ENCODE peak calls at places on chromosomes 4 and X, in nine cellular contexts. One of them, this sample, is unnamed.
A peak's percentile ranks its signal among the peaks of the same experiment; 100 is the strongest.

GRCh38 chr4:165779950-165780670 is 92.9 kb upstream of the TLL1 start:
- DNase-seq in GM23338: no peak
- DNase-seq in GM06990: no peak
- DNase-seq in heart right ventricle: no peak
- DNase-seq in BE2C: no peak
- DNase-seq in astrocyte: peak; percentile 40
- DNase-seq in transverse colon: no peak
- DNase-seq in endodermal cell: no peak
- DNase-seq in Peyer's patch: no peak
- DNase-seq in this sample: no peak

GRCh38 chrX:67953658-67954057 is 409.8 kb downstream of the AR start:
- DNase-seq in BE2C: no peak
- DNase-seq in GM23338: no peak
- DNase-seq in heart right ventricle: no peak
- DNase-seq in Peyer's patch: no peak
- DNase-seq in transverse colon: no peak
- DNase-seq in endodermal cell: no peak
- DNase-seq in astrocyte: no peak
- DNase-seq in GM06990: no peak
- DNase-seq in this sample: no peak

GRCh38 chr4:180665481-180665880 is 1577.7 kb upstream of the TENM3 start:
- DNase-seq in Peyer's patch: no peak
- DNase-seq in GM06990: no peak
- DNase-seq in heart right ventricle: no peak
- DNase-seq in endodermal cell: no peak
- DNase-seq in GM23338: no peak
- DNase-seq in BE2C: no peak
- DNase-seq in astrocyte: no peak
- DNase-seq in transverse colon: no peak
- DNase-seq in this sample: no peak

GRCh38 chr4:113435893-113436292 is 325.6 kb downstream of the CAMK2D start:
- DNase-seq in heart right ventricle: peak; percentile 75
- DNase-seq in BE2C: peak; percentile 58
- DNase-seq in transverse colon: no peak
- DNase-seq in Peyer's patch: no peak
- DNase-seq in GM06990: no peak
- DNase-seq in GM23338: peak; percentile 48
- DNase-seq in astrocyte: peak; percentile 92
- DNase-seq in endodermal cell: peak; percentile 71
- DNase-seq in this sample: peak; percentile 69

GRCh38 chr4:150367326-150367725 is 214.6 kb upstream of the MAB21L2 start:
- DNase-seq in GM06990: no peak
- DNase-seq in Peyer's patch: no peak
- DNase-seq in heart right ventricle: no peak
- DNase-seq in BE2C: no peak
- DNase-seq in astrocyte: no peak
- DNase-seq in endodermal cell: peak; percentile 78
- DNase-seq in transverse colon: no peak
- DNase-seq in GM23338: peak; percentile 78
- DNase-seq in this sample: no peak

GRCh38 chr4:109079731-109080130 is 222.7 kb downstream of the COL25A1 start:
- DNase-seq in Peyer's patch: no peak
- DNase-seq in GM23338: no peak
- DNase-seq in transverse colon: no peak
- DNase-seq in endodermal cell: no peak
- DNase-seq in astrocyte: peak; percentile 78
- DNase-seq in GM06990: no peak
- DNase-seq in heart right ventricle: no peak
- DNase-seq in BE2C: no peak
- DNase-seq in this sample: no peak

GRCh38 chr4:40990202-40990898 is 224.0 kb downstream of the APBB2 start:
- DNase-seq in GM23338: no peak
- DNase-seq in transverse colon: no peak
- DNase-seq in Peyer's patch: no peak
- DNase-seq in heart right ventricle: no peak
- DNase-seq in BE2C: no peak
- DNase-seq in GM06990: peak; percentile 62
- DNase-seq in astrocyte: peak; percentile 99
- DNase-seq in endodermal cell: no peak
- DNase-seq in this sample: peak; percentile 80

GRCh38 chrX:97984641-97985040 is 1100.9 kb downstream of the RPA4 start:
- DNase-seq in heart right ventricle: no peak
- DNase-seq in astrocyte: peak; percentile 45
- DNase-seq in Peyer's patch: no peak
- DNase-seq in endodermal cell: peak; percentile 63
- DNase-seq in BE2C: no peak
- DNase-seq in transverse colon: no peak
- DNase-seq in GM23338: peak; percentile 52
- DNase-seq in GM06990: no peak
- DNase-seq in this sample: no peak

GRCh38 chrX:38841766-38842165 is 40.5 kb downstream of the MID1IP1 start:
- DNase-seq in transverse colon: no peak
- DNase-seq in GM23338: no peak
- DNase-seq in astrocyte: no peak
- DNase-seq in Peyer's patch: no peak
- DNase-seq in endodermal cell: no peak
- DNase-seq in BE2C: no peak
- DNase-seq in GM06990: no peak
- DNase-seq in heart right ventricle: no peak
- DNase-seq in this sample: no peak

DNA sequence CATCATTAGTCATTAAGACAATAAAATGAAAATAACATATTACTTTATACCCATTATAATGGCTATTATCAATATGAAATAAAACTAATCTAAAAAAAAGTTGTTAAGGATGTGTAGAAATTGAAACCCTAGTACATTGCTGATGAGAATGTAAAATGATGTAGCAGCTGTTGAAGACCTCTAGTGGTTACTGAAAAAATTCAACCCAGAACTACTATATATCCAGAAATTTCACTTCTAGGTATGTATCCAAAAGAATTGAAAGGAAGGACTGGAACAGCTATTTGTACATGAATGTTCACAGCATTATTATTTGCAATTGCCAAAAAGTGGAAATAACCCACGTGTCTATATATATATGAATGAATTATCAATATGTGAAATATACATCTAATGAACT is 180.3 kb upstream of the KLHL4 start:
- DNase-seq in Peyer's patch: no peak
- DNase-seq in endodermal cell: no peak
- DNase-seq in BE2C: no peak
- DNase-seq in transverse colon: no peak
- DNase-seq in GM06990: no peak
- DNase-seq in heart right ventricle: no peak
- DNase-seq in GM23338: peak; percentile 1
- DNase-seq in astrocyte: no peak
- DNase-seq in this sample: no peak
- TF ChIP-seq CTCF in Peyer's patch: no peak
- TF ChIP-seq CTCF in endodermal cell: peak; percentile 72
- TF ChIP-seq CTCF in BE2C: no peak
- TF ChIP-seq CTCF in transverse colon: no peak
- TF ChIP-seq CTCF in GM06990: no peak
- TF ChIP-seq CTCF in heart right ventricle: no peak
- TF ChIP-seq CTCF in GM23338: peak; percentile 11
- TF ChIP-seq CTCF in astrocyte: no peak
- TF ChIP-seq CTCF in this sample: peak; percentile 2

DNA sequence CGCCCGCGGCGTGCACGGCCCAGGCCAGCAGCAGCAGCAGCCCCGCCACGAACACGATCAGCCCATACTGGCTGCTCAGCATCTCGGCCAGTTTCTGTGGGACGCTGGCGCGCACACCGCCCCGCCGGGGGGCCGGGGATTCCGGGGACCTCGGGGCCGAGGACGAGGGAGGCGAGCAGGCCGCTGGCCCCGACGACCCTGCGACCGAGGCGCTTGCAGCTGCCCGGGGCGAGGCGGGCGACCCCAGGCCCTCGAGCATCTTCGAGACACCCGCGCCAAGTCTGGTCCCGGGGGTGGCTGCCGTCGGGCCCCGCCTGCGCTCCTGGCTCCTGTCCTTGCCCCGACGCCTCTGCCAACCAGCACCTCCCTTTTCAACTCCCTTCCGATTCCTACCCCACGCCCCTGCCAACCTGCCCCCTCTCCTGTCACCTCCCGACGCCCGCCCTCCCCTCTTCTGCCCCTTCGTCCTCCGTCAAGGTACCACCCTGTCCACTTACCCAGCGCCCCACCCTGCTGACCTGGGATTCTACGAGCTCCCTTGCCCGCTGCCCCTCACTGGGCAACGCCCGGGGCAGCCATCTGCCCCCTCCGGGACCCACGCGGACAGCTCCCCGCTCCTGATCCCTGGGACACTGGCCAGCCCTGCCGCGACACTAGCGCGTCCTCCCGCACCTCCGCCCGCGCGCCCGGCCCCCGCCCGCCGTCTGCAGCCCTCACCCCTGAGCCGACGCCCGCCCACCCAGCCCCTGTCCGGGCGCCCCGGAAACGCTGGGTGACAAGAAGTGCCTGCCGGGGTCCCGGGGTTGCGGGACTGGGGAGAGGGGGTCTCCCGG is at the start of gene OTOP1:
- DNase-seq in GM23338: no peak
- DNase-seq in endodermal cell: peak; percentile 50
- DNase-seq in transverse colon: no peak
- DNase-seq in Peyer's patch: no peak
- DNase-seq in astrocyte: no peak
- DNase-seq in BE2C: peak; percentile 9
- DNase-seq in GM06990: no peak
- DNase-seq in heart right ventricle: no peak
- DNase-seq in this sample: no peak
- H3K4me3 ChIP-seq in GM23338: peak within 1 kb of the TSS; percentile 49
- H3K4me3 ChIP-seq in endodermal cell: no peak within 1 kb of the TSS
- H3K4me3 ChIP-seq in transverse colon: no peak within 1 kb of the TSS
- H3K4me3 ChIP-seq in Peyer's patch: no peak within 1 kb of the TSS
- H3K4me3 ChIP-seq in astrocyte: no peak within 1 kb of the TSS
- H3K4me3 ChIP-seq in BE2C: no peak within 1 kb of the TSS
- H3K4me3 ChIP-seq in GM06990: no peak within 1 kb of the TSS
- H3K4me3 ChIP-seq in heart right ventricle: no peak within 1 kb of the TSS
- H3K4me3 ChIP-seq in this sample: no peak within 1 kb of the TSS

DNA sequence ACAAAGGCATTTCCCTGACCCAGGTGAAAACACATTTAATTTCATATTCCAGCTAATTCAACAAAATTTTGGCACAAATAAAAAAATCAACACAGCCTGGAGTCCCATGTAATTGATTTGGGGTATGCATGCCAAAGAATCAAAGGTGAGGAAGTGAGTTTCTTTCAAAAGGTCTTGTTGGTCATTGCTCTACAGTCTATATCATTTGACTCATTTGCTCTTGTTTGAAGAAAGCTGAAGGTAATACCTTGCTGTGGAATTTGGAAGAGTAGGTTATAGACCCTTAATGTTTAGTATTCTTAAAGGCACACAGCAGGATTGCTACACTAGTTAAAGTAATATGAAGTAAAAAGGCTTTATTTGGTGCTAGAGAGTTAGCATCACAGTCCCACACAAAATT is 25.4 kb downstream of the COL4A6 start:
- DNase-seq in endodermal cell: no peak
- DNase-seq in transverse colon: no peak
- DNase-seq in astrocyte: no peak
- DNase-seq in heart right ventricle: no peak
- DNase-seq in Peyer's patch: no peak
- DNase-seq in BE2C: no peak
- DNase-seq in GM06990: no peak
- DNase-seq in GM23338: no peak
- DNase-seq in this sample: no peak
- H3K27me3 ChIP-seq in endodermal cell: no peaks in the 10 kb centered on the region
- H3K27me3 ChIP-seq in transverse colon: no peaks in the 10 kb centered on the region
- H3K27me3 ChIP-seq in astrocyte: no peaks in the 10 kb centered on the region
- H3K27me3 ChIP-seq in heart right ventricle: no peaks in the 10 kb centered on the region
- H3K27me3 ChIP-seq in Peyer's patch: no peaks in the 10 kb centered on the region
- H3K27me3 ChIP-seq in BE2C: no peaks in the 10 kb centered on the region
- H3K27me3 ChIP-seq in GM06990: no peaks in the 10 kb centered on the region
- H3K27me3 ChIP-seq in GM23338: no peaks in the 10 kb centered on the region
- H3K27me3 ChIP-seq in this sample: no peaks in the 10 kb centered on the region

GRCh38 chrX:2705036-2705435 is 13.9 kb downstream of the CD99 start:
- DNase-seq in transverse colon: no peak
- DNase-seq in endodermal cell: no peak
- DNase-seq in GM23338: no peak
- DNase-seq in heart right ventricle: peak; percentile 48
- DNase-seq in BE2C: no peak
- DNase-seq in GM06990: no peak
- DNase-seq in Peyer's patch: no peak
- DNase-seq in astrocyte: peak; percentile 49
- DNase-seq in this sample: no peak

GRCh38 chrX:2705461-2705860 is 14.4 kb downstream of the CD99 start:
- DNase-seq in astrocyte: no peak
- DNase-seq in endodermal cell: no peak
- DNase-seq in BE2C: no peak
- DNase-seq in Peyer's patch: no peak
- DNase-seq in GM06990: no peak
- DNase-seq in transverse colon: no peak
- DNase-seq in GM23338: no peak
- DNase-seq in heart right ventricle: no peak
- DNase-seq in this sample: no peak

GRCh38 chrX:2700405-2701320 is 9.6 kb downstream of the CD99 start:
- DNase-seq in astrocyte: no peak
- DNase-seq in endodermal cell: no peak
- DNase-seq in BE2C: no peak
- DNase-seq in GM06990: no peak
- DNase-seq in heart right ventricle: no peak
- DNase-seq in Peyer's patch: no peak
- DNase-seq in GM23338: no peak
- DNase-seq in transverse colon: no peak
- DNase-seq in this sample: no peak

GRCh38 chrX:2701600-2701999 is 10.5 kb downstream of the CD99 start:
- DNase-seq in astrocyte: no peak
- DNase-seq in endodermal cell: no peak
- DNase-seq in BE2C: no peak
- DNase-seq in heart right ventricle: peak; percentile 43
- DNase-seq in GM23338: no peak
- DNase-seq in Peyer's patch: peak; percentile 58
- DNase-seq in transverse colon: no peak
- DNase-seq in GM06990: peak; percentile 60
- DNase-seq in this sample: no peak

GRCh38 chrX:2703991-2704369 is 12.9 kb downstream of the CD99 start:
- DNase-seq in Peyer's patch: no peak
- DNase-seq in GM23338: peak; percentile 56
- DNase-seq in BE2C: no peak
- DNase-seq in endodermal cell: peak; percentile 67
- DNase-seq in transverse colon: peak; percentile 55
- DNase-seq in heart right ventricle: peak; percentile 38
- DNase-seq in GM06990: no peak
- DNase-seq in astrocyte: peak; percentile 76
- DNase-seq in this sample: no peak
- TF ChIP-seq CTCF in Peyer's patch: peak; percentile 30
- TF ChIP-seq CTCF in GM23338: peak; percentile 29
- TF ChIP-seq CTCF in BE2C: no peak
- TF ChIP-seq CTCF in endodermal cell: peak; percentile 43
- TF ChIP-seq CTCF in transverse colon: peak; percentile 52
- TF ChIP-seq CTCF in heart right ventricle: peak; percentile 32
- TF ChIP-seq CTCF in GM06990: no peak
- TF ChIP-seq CTCF in astrocyte: peak; percentile 29
- TF ChIP-seq CTCF in this sample: no peak